ENCODE peak calls at places on chromosomes 4 and X, in nine cellular contexts. T, N, E, H, C, Y, X, S and O are unnamed samples.

GRCh38 chr4:140982613-140983340 is 150.5 kb downstream of the RNF150 start:
- DNase-seq in T (no peak), N (no peak), E (no peak), H (no peak), C (no peak), Y (no peak), X (no peak), S (no peak), O (no peak)

GRCh38 chr4:140738111-140738510 is 18.1 kb downstream of the TBC1D9 start:
- DNase-seq in T (no peak), N (no peak), E (no peak), H (no peak), C (no peak), Y (no peak), X (no peak), S (no peak), O (no peak)

GRCh38 chr4:56684320-56684719 is 3.2 kb upstream of the HOPX start:
- DNase-seq in T (no peak), N (peak; percentile 16), E (no peak), H (no peak), C (no peak), Y (no peak), X (peak; percentile 36), S (no peak), O (no peak)

GRCh38 chr4:25029479-25030282 is 1.1 kb downstream of the LGI2 start:
- DNase-seq in T (peak; percentile 45), N (no peak), E (no peak), H (no peak), C (no peak), Y (no peak), X (no peak), S (no peak), O (no peak)

GRCh38 chr4:21011106-21011505 is 310.8 kb downstream of the PACRGL start:
- DNase-seq in T (no peak), N (no peak), E (no peak), H (no peak), C (no peak), Y (no peak), X (no peak), S (no peak), O (no peak)

GRCh38 chrX:16993791-16994318 is 47.4 kb downstream of the REPS2 start:
- DNase-seq in T (peak; percentile 31), N (no peak), E (no peak), H (no peak), C (no peak), Y (no peak), X (no peak), S (no peak), O (no peak)

GRCh38 chr4:112075129-112075753 is 70.0 kb upstream of the FAM241A start:
- DNase-seq in T (peak; percentile 45), N (peak; percentile 83), E (no peak), H (peak; percentile 31), C (peak; percentile 20), Y (peak; percentile 19), X (peak; percentile 54), S (peak; percentile 61), O (no peak)

GRCh38 chrX:153776611-153777045 is 4.2 kb upstream of the SRPK3 start:
- DNase-seq in T (no peak), N (no peak), E (no peak), H (no peak), C (no peak), Y (no peak), X (no peak), S (no peak), O (peak; percentile 76)

GRCh38 chr4:144578681-144579080 is 67.3 kb upstream of the HHIP start:
- DNase-seq in T (no peak), N (peak; percentile 57), E (no peak), H (no peak), C (no peak), Y (no peak), X (no peak), S (peak; percentile 43), O (no peak)

GRCh38 chrX:119945481-119945880 is 1.9 kb upstream of the NKAP start:
- DNase-seq in T (no peak), N (no peak), E (no peak), H (no peak), C (no peak), Y (no peak), X (no peak), S (no peak), O (no peak)

GRCh38 chrX:119954374-119954773 is 10.8 kb upstream of the NKAP start:
- DNase-seq in T (no peak), N (no peak), E (no peak), H (no peak), C (no peak), Y (no peak), X (no peak), S (no peak), O (no peak)

GRCh38 chrX:119943185-119943988 is at the start of gene NKAP:
- DNase-seq in T (peak; percentile 86), N (peak; percentile 91), E (peak; percentile 87), H (peak; percentile 88), C (peak; percentile 77), Y (peak; percentile 76), X (peak; percentile 95), S (peak; percentile 93), O (no peak)

GRCh38 chrX:119942831-119943184 is 743 bp downstream of the NKAP start:
- DNase-seq in T (no peak), N (peak; percentile 0), E (no peak), H (no peak), C (no peak), Y (no peak), X (no peak), S (no peak), O (no peak)

GRCh38 chrX:119948381-119948780 is 4.8 kb upstream of the NKAP start:
- DNase-seq in T (no peak), N (no peak), E (no peak), H (no peak), C (no peak), Y (no peak), X (no peak), S (no peak), O (no peak)
- TF ChIP-seq CTCF in T (peak; percentile 47), N (no peak), E (no peak), H (peak; percentile 32), C (no peak), Y (no peak), X (no peak), S (peak; percentile 30), O (peak; percentile 22)

DNA sequence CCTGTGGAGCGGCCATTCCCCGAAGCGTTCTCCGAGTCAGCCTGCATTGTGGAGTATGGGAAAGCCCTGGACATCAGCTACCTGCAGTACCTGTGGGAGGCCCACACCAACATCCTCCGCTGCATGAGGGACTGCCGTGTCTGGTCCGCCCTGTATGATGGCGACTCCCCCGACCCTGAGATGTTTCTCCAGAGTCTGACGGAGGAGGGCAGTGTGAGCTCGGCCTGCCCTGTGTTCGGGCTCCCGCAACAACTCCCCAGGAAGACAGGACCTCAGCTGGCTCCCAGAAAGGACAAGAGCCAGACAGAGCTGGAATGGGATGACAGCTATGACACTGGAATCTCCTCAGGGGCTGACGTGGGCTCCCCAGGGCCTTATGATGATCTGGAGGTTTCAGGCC is 111.3 kb downstream of the GATB start:
- DNase-seq in T (no peak), N (no peak), E (no peak), H (no peak), C (no peak), Y (no peak), X (no peak), S (no peak), O (no peak)
- TF ChIP-seq CTCF in T (peak; percentile 11), N (no peak), E (no peak), H (no peak), C (no peak), Y (no peak), X (no peak), S (no peak), O (no peak)

DNA sequence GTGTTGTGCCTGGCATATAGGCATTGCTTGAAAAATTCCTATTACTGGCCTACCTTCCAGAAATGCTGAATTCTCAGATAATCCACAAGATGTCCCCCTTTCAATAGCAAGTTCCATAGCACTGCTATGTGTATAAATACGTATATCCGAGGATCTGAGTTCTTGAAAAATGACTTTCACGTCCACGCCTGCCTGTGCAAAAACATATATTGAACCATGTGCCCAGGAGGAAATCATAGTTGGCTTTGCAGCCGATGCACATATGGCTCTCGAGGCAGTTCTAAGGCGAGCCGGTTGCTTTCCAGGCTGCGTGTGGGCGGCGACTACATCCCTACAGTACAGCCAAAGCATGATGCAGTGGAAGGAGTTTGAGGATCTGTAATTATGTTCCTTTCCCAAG is 55.4 kb upstream of the ESX1 start:
- DNase-seq in T (no peak), N (peak; percentile 28), E (no peak), H (no peak), C (no peak), Y (no peak), X (peak; percentile 41), S (peak; percentile 18), O (no peak)
- TF ChIP-seq CTCF in T (no peak), N (peak; percentile 38), E (no peak), H (peak; percentile 58), C (no peak), Y (no peak), X (peak; percentile 59), S (peak; percentile 61), O (peak; percentile 73)

GRCh38 chr4:150415213-150415612 is 166.7 kb upstream of the MAB21L2 start:
- DNase-seq in T (no peak), N (no peak), E (no peak), H (no peak), C (no peak), Y (no peak), X (no peak), S (no peak), O (no peak)

GRCh38 chr4:150411527-150411926 is 170.4 kb upstream of the MAB21L2 start:
- DNase-seq in T (no peak), N (peak; percentile 51), E (no peak), H (no peak), C (no peak), Y (no peak), X (no peak), S (no peak), O (no peak)
- TF ChIP-seq CTCF in T (no peak), N (peak; percentile 46), E (no peak), H (no peak), C (no peak), Y (no peak), X (no peak), S (no peak), O (peak; percentile 30)

DNA sequence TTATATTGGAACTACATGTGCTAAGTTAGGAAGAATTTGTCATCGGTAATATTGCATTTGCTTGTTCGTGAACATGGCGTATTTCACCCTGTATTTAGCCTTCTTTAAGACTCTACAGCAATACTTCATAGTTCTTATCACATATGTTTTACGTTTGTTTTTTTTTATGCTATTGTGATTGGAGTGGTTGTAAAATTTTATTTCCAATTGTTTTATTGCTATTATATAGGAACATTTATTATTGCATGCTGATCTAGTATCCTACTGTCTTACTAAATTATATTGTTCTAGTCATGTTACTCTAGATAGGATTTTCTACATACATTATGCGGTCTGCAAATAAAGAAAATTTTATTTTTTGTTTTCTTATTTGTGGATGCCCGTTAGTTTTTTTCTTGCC is 107.4 kb downstream of the KDM6A start:
- DNase-seq in T (no peak), N (no peak), E (no peak), H (no peak), C (no peak), Y (no peak), X (no peak), S (no peak), O (no peak)
- TF ChIP-seq CTCF in T (no peak), N (no peak), E (no peak), H (no peak), C (no peak), Y (no peak), X (no peak), S (no peak), O (no peak)